ENCODE peak calls at places on chromosome 9, in ten cellular contexts. K is astrocyte of the spinal cord, Y is cardiac fibroblast, L is breast epithelium, A is right lobe of liver, M is psoas muscle, U is dorsolateral prefrontal cortex, T is MG63, Q is transverse colon, I is fibroblast of mammary gland. G is an unnamed sample.

GRCh38 chr9:84323777-84324317 is 16.7 kb downstream of the SLC28A3 start:
- DNase-seq in I (no peak), M (no peak), T (no peak), A (no peak), Y (no peak), L (no peak), K (no peak), Q (no peak), U (no peak), G (no peak)

GRCh38 chr9:137156567-137157375 is 13.1 kb downstream of the LRRC26 start:
- DNase-seq in Q (peak), U (peak), A (no peak), K (peak), M (no peak), Y (peak), T (peak), I (peak), L (no peak), G (no peak)

GRCh38 chr9:10875752-10876151 is 262.9 kb upstream of the PTPRD start:
- DNase-seq in M (no peak), U (no peak), L (no peak), Q (no peak), I (peak), Y (peak), T (no peak), A (no peak), K (peak), G (no peak)

GRCh38 chr9:91071185-91071990 is 269.8 kb downstream of the SYK start:
- DNase-seq in T (peak), Y (peak), I (peak), M (peak), Q (no peak), K (peak), L (no peak), U (no peak), A (no peak), G (peak)

GRCh38 chr9:133986061-133986460 is 6.1 kb downstream of the VAV2 start:
- DNase-seq in L (no peak), T (no peak), I (no peak), K (no peak), M (no peak), Q (no peak), A (peak), U (no peak), Y (no peak), G (no peak)

GRCh38 chr9:134571326-134571871 is 70.2 kb upstream of the COL5A1 start:
- DNase-seq in U (no peak), Y (no peak), A (peak), Q (no peak), T (no peak), M (no peak), I (no peak), L (no peak), K (no peak), G (no peak)

GRCh38 chr9:89678394-89679005 is 73.7 kb downstream of the GADD45G start:
- DNase-seq in M (no peak), U (no peak), L (no peak), A (no peak), T (no peak), Y (no peak), I (no peak), Q (no peak), K (no peak), G (peak)

GRCh38 chr9:101166717-101167116 is 138.2 kb downstream of the PLPPR1 start:
- DNase-seq in U (no peak), I (no peak), L (no peak), M (no peak), Y (no peak), T (no peak), K (no peak), A (no peak), Q (no peak), G (no peak)

GRCh38 chr9:126393876-126394275 is 67.2 kb downstream of the MVB12B start:
- DNase-seq in I (no peak), U (no peak), T (no peak), M (no peak), L (no peak), K (no peak), Y (no peak), Q (no peak), A (peak), G (no peak)

GRCh38 chr9:112338561-112338960 is 5.1 kb upstream of the PTBP3 start:
- DNase-seq in A (no peak), L (no peak), I (peak), K (peak), M (no peak), T (no peak), U (no peak), Q (peak), Y (no peak), G (no peak)

GRCh38 chr9:89122944-89123343 is 55.7 kb downstream of the SHC3 start:
- DNase-seq in K (no peak), I (peak), A (no peak), Y (peak), T (no peak), M (no peak), U (no peak), Q (no peak), L (no peak), G (no peak)

GRCh38 chr9:78010419-78010818 is 21.2 kb downstream of the GNAQ start:
- DNase-seq in I (no peak), M (no peak), Y (no peak), L (no peak), A (no peak), T (no peak), U (no peak), Q (no peak), K (no peak), G (no peak)

GRCh38 chr9:93492327-93492726 is 38.9 kb upstream of the FAM120AOS start:
- DNase-seq in K (no peak), Y (no peak), A (no peak), L (no peak), I (no peak), Q (no peak), U (no peak), T (no peak), M (no peak), G (no peak)

GRCh38 chr9:134550584-134550983 is 91.0 kb upstream of the COL5A1 start:
- DNase-seq in I (no peak), A (no peak), T (no peak), K (no peak), Y (no peak), M (no peak), Q (no peak), L (no peak), U (no peak), G (no peak)

GRCh38 chr9:34992376-34992951 is 2.9 kb downstream of the DNAJB5 start:
- DNase-seq in K (peak), M (peak), L (no peak), A (no peak), Y (peak), I (peak), Q (peak), T (peak), U (no peak), G (peak)

GRCh38 chr9:127021664-127022337 is 100.6 kb downstream of the ANGPTL2 start:
- DNase-seq in U (peak), L (peak), M (peak), I (peak), A (no peak), T (peak), Y (peak), K (peak), Q (peak), G (peak)

GRCh38 chr9:18905033-18905882 is 127.8 kb downstream of the SAXO1 start:
- DNase-seq in L (no peak), Y (peak), I (peak), M (no peak), U (no peak), A (no peak), T (peak), Q (no peak), K (peak), G (peak)

GRCh38 chr9:132774886-132775285 is 103.2 kb downstream of the AK8 start:
- DNase-seq in M (no peak), K (no peak), U (no peak), Q (no peak), L (no peak), A (no peak), I (no peak), T (no peak), Y (no peak), G (no peak)

GRCh38 chr9:125949721-125950465 is 202.7 kb downstream of the PBX3 start:
- DNase-seq in I (no peak), U (no peak), Q (no peak), Y (no peak), M (no peak), A (no peak), T (no peak), K (no peak), L (no peak), G (no peak)

GRCh38 chr9:131275332-131276106 is 791 bp downstream of the FAM78A start:
- DNase-seq in U (no peak), K (no peak), Q (peak), T (no peak), Y (no peak), I (no peak), M (peak), A (no peak), L (no peak), G (no peak)

GRCh38 chr9:89835676-89836075 is 230.9 kb downstream of the GADD45G start:
- DNase-seq in T (no peak), I (no peak), L (no peak), K (no peak), M (no peak), Q (no peak), A (no peak), Y (no peak), U (no peak), G (no peak)

GRCh38 chr9:114813717-114814418 is 8.0 kb upstream of the TNFSF15 start:
- DNase-seq in I (no peak), L (no peak), A (no peak), M (no peak), T (no peak), Y (no peak), U (no peak), Q (no peak), K (no peak), G (no peak)

GRCh38 chr9:89431930-89432725 is 65.8 kb downstream of the SEMA4D start:
- DNase-seq in U (no peak), K (no peak), I (no peak), A (no peak), T (no peak), Q (no peak), L (no peak), M (no peak), Y (no peak), G (no peak)

GRCh38 chr9:83449166-83449565 is 89.0 kb downstream of the FRMD3 start:
- DNase-seq in U (no peak), Y (no peak), K (no peak), T (no peak), A (no peak), Q (no peak), M (no peak), I (no peak), L (no peak), G (peak)

GRCh38 chr9:4164356-4164755 is 135.5 kb downstream of the GLIS3 start:
- DNase-seq in K (no peak), M (no peak), Q (no peak), A (no peak), Y (no peak), U (no peak), L (no peak), I (no peak), T (no peak), G (peak)

GRCh38 chr9:20783057-20784038 is 99.3 kb downstream of the FOCAD start:
- DNase-seq in Q (no peak), U (no peak), M (no peak), K (peak), A (no peak), Y (no peak), L (no peak), I (no peak), T (no peak), G (no peak)

GRCh38 chr9:34072868-34073590 is 24.3 kb upstream of the UBAP2 start:
- DNase-seq in M (no peak), Y (peak), Q (peak), I (peak), L (no peak), T (peak), A (peak), U (no peak), K (peak), G (peak)

GRCh38 chr9:134943411-134943810 is 25.7 kb upstream of the FCN1 start:
- DNase-seq in Q (no peak), Y (no peak), U (no peak), M (no peak), L (no peak), A (no peak), I (no peak), K (no peak), T (no peak), G (no peak)

DNA sequence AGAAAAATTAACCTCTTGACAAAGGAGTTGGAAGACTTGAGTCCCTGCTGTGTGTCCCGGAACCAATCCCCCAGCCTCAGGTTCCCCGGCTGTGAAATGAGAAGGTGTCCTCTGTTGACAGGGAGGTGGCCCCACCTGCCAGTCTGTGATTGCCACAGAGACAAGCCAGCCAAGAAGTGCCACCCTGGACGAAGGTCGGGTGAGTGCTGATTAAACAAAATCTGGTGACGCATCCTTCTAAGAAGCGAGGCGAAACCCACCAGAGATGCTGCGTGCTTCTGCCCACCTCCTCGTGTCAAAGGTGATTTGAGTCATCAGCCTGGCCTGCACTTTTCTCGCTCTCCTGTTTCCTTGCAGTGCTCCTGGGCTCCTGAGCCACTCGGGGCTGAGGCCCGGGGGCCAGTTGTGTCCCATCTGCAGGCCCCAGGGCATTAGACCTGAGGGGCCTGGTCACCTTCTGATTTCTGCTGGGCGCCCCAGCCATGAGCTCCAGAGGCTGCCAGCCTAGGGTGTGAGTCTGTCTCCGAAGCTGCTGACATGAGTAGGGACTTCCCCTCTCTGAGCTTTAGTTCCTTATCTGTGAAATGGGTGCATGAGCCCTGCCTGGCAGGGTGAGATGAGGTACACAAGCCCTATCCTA is 28.7 kb downstream of the NEK6 start:
- DNase-seq in M (no peak), A (peak), Q (peak), K (peak), Y (peak), I (peak), U (no peak), T (peak), L (no peak), G (no peak)
- H3K4me3 ChIP-seq in M (no peak), A (peak), Q (no peak), K (no peak), Y (peak), I (no peak), U (no peak), T (no peak), L (no peak), G (no peak)

GRCh38 chr9:70285246-70285645 is 26.5 kb downstream of the SMC5 start:
- DNase-seq in K (no peak), T (no peak), L (no peak), U (no peak), Q (no peak), Y (peak), I (peak), A (no peak), M (no peak), G (no peak)
- H3K4me3 ChIP-seq in K (no peak), T (no peak), L (no peak), U (no peak), Q (no peak), Y (no peak), I (no peak), A (no peak), M (no peak), G (no peak)

GRCh38 chr9:120252248-120252647 is 327.7 kb downstream of the CDK5RAP2 start:
- DNase-seq in A (no peak), K (no peak), U (no peak), L (no peak), Y (no peak), I (peak), Q (no peak), T (no peak), M (no peak), G (peak)
- H3K4me3 ChIP-seq in A (no peak), K (no peak), U (no peak), L (no peak), Y (no peak), I (no peak), Q (no peak), T (no peak), M (no peak), G (no peak)

GRCh38 chr9:92208693-92209524 is 84.6 kb downstream of the IARS1 start:
- DNase-seq in Y (no peak), K (no peak), U (no peak), Q (no peak), I (no peak), M (no peak), A (no peak), L (no peak), T (no peak), G (no peak)
- H3K4me3 ChIP-seq in Y (no peak), K (no peak), U (no peak), Q (no peak), I (no peak), M (no peak), A (no peak), L (no peak), T (no peak), G (no peak)

DNA sequence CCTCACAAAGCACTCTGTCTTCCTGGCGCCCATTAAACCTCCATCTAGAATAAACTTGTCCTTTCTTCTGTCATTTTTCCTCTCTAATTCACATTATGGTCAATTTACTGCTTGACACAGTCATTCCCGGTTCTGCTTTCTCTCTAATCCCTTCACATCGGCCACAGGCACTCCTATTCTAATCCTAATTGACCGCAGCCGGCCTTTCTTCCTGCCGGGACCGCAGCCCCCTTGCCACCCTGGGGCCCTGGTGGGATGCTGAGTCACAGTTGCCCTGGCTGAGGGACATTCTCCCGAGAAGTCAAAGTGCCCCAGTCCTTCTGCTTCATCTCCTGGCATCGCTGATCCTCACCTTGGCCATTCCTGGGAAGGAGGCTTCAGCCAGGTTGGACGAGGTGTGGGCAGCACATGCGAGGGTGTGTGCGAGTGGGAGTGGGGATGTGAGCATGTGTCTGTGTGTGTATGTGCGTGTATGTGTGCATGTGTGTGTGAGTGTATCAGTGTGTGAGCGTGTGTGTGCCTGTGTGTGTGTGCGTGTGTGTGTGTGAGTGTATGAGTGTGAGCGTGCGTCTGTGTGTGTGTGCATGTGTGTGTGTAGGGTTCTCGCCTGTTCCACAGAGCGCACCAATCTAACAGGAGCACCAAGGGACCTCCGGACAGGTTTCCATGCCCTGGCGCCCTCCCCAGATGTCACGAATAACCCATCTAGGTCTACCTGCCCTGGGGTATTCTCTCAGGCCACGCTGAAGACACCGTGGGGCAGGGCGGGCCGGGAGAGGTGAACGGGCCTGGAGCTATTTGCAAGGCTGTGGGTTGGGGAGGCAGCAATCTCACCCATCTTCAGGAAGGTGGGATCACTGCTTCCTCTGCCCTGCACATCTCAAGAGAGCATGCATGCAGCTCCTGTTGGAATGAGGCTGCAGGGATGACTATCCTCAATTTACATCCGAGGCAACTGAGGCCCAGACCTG is 191.2 kb downstream of the PAX5 start:
- DNase-seq in L (no peak), Q (no peak), M (no peak), U (no peak), K (no peak), Y (no peak), I (no peak), T (no peak), A (no peak), G (peak)
- H3K4me3 ChIP-seq in L (no peak), Q (no peak), M (no peak), U (no peak), K (no peak), Y (no peak), I (no peak), T (no peak), A (no peak), G (no peak)

GRCh38 chr9:70046274-70047070 is 2.8 kb downstream of the MAMDC2 start:
- DNase-seq in Q (no peak), M (no peak), K (no peak), U (peak), A (no peak), I (no peak), Y (no peak), L (peak), T (peak), G (peak)
- H3K4me3 ChIP-seq in Q (peak), M (no peak), K (no peak), U (no peak), A (no peak), I (no peak), Y (no peak), L (peak), T (no peak), G (no peak)

DNA sequence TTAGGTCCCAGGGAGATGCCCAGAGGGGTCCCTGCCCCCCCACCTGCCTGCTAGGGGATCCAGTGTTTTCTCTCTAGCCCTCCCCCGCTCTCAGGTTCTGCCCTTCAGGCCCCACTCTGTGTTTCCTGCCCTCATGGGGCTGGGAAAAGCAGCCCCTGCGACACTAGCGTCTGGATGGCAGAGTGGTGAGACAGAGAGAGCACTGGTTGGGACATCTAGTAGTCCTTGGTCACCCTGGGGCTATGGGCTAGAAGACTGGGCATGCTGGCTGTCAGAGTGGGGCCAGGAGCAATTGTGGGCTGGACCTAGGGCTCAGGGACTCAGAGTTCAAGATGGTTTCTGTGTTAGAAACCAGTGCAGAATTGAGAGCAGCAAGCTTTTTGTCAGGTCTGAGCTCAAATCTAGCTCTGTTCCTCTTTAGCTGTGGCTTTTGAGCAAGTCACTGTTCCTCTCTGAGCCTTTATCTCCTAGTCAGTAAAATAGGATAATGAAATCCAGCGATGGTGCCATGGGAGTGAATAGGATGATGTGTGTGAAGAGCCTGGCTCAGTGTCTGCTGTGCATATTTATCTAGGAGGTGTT is 39.0 kb downstream of the RGS3 start:
- DNase-seq in Y (no peak), K (no peak), T (no peak), M (no peak), A (no peak), U (no peak), Q (no peak), L (no peak), I (no peak), G (no peak)
- H3K4me3 ChIP-seq in Y (no peak), K (no peak), T (no peak), M (peak), A (peak), U (peak), Q (no peak), L (peak), I (no peak), G (no peak)